ENCODE peak calls at places on chromosome 1, in four cellular contexts. One of them, this sample, is unnamed.
A peak's percentile ranks its signal among the peaks of the same experiment; 100 is the strongest.

GRCh38 chr1:45490121-45490622 is 791 bp downstream of the TESK2 start:
- DNase-seq in cardiac fibroblast: peak; percentile 32
- DNase-seq in colonic mucosa: peak; percentile 25
- DNase-seq in stimulated activated CD8-positive, alpha-beta memory T cell treated with anti-CD3 and anti-CD28 coated beads, Interleukin-15, amount 100 ng/mL, for 4 hours: no peak
- DNase-seq in this sample: peak; percentile 51

GRCh38 chr1:211684791-211685190 is 9.4 kb upstream of the NEK2 start:
- DNase-seq in cardiac fibroblast: peak; percentile 17
- DNase-seq in colonic mucosa: no peak
- DNase-seq in stimulated activated CD8-positive, alpha-beta memory T cell treated with anti-CD3 and anti-CD28 coated beads, Interleukin-15, amount 100 ng/mL, for 4 hours: no peak
- DNase-seq in this sample: peak; percentile 47

GRCh38 chr1:1479547-1480483 is 8.2 kb downstream of the ATAD3B start:
- DNase-seq in cardiac fibroblast: no peak
- DNase-seq in colonic mucosa: no peak
- DNase-seq in stimulated activated CD8-positive, alpha-beta memory T cell treated with anti-CD3 and anti-CD28 coated beads, Interleukin-15, amount 100 ng/mL, for 4 hours: no peak
- DNase-seq in this sample: no peak

GRCh38 chr1:182968846-182969734 is 16.1 kb upstream of the SHCBP1L start:
- DNase-seq in cardiac fibroblast: no peak
- DNase-seq in colonic mucosa: no peak
- DNase-seq in stimulated activated CD8-positive, alpha-beta memory T cell treated with anti-CD3 and anti-CD28 coated beads, Interleukin-15, amount 100 ng/mL, for 4 hours: no peak
- DNase-seq in this sample: no peak

GRCh38 chr1:94069649-94070285 is 51.2 kb downstream of the ABCA4 start:
- DNase-seq in cardiac fibroblast: peak; percentile 55
- DNase-seq in colonic mucosa: no peak
- DNase-seq in stimulated activated CD8-positive, alpha-beta memory T cell treated with anti-CD3 and anti-CD28 coated beads, Interleukin-15, amount 100 ng/mL, for 4 hours: no peak
- DNase-seq in this sample: no peak

GRCh38 chr1:94803517-94804441 is 16.4 kb upstream of the SLC44A3 start:
- DNase-seq in cardiac fibroblast: peak; percentile 23
- DNase-seq in colonic mucosa: peak; percentile 49
- DNase-seq in stimulated activated CD8-positive, alpha-beta memory T cell treated with anti-CD3 and anti-CD28 coated beads, Interleukin-15, amount 100 ng/mL, for 4 hours: no peak
- DNase-seq in this sample: peak; percentile 93

GRCh38 chr1:113976609-113977278 is 2.5 kb upstream of the OLFML3 start:
- DNase-seq in cardiac fibroblast: peak; percentile 73
- DNase-seq in colonic mucosa: no peak
- DNase-seq in stimulated activated CD8-positive, alpha-beta memory T cell treated with anti-CD3 and anti-CD28 coated beads, Interleukin-15, amount 100 ng/mL, for 4 hours: no peak
- DNase-seq in this sample: peak; percentile 85

GRCh38 chr1:52263153-52263910 is 102.7 kb downstream of the CC2D1B start:
- DNase-seq in cardiac fibroblast: no peak
- DNase-seq in colonic mucosa: no peak
- DNase-seq in stimulated activated CD8-positive, alpha-beta memory T cell treated with anti-CD3 and anti-CD28 coated beads, Interleukin-15, amount 100 ng/mL, for 4 hours: no peak
- DNase-seq in this sample: no peak

GRCh38 chr1:219527994-219528393 is 84.9 kb downstream of the ZC3H11B start:
- DNase-seq in cardiac fibroblast: no peak
- DNase-seq in colonic mucosa: no peak
- DNase-seq in stimulated activated CD8-positive, alpha-beta memory T cell treated with anti-CD3 and anti-CD28 coated beads, Interleukin-15, amount 100 ng/mL, for 4 hours: no peak
- DNase-seq in this sample: no peak